ENCODE peak calls at places on chromosomes 2 and 18, in five cellular contexts. S is psoas muscle, G is AG04450, Q is cardiac muscle cell, B is K562. U is an unnamed sample. For H3K9me3, the result is how much of the 10 kb centered on the place peaks cover.

GRCh38 chr2:176832086-176832485 is 380.5 kb upstream of the HNRNPA3 start:
- DNase-seq in S (no peak), G (no peak), Q (no peak), B (no peak), U (no peak)

GRCh38 chr2:123532126-123532525 is 493.0 kb upstream of the CNTNAP5 start:
- DNase-seq in S (no peak), G (no peak), Q (no peak), B (no peak), U (no peak)

GRCh38 chr2:33443272-33443829 is 33.1 kb upstream of the RASGRP3 start:
- DNase-seq in S (no peak), G (no peak), Q (peak), B (no peak), U (no peak)

GRCh38 chr18:22377769-22378168 is 39.9 kb downstream of the CTAGE1 start:
- DNase-seq in S (no peak), G (no peak), Q (no peak), B (no peak), U (no peak)

GRCh38 chr2:160303076-160303475 is 103.0 kb upstream of the ITGB6 start:
- DNase-seq in S (no peak), G (no peak), Q (no peak), B (no peak), U (no peak)

GRCh38 chr2:70340921-70341765 is 39.3 kb upstream of the FAM136A start:
- DNase-seq in S (no peak), G (no peak), Q (peak), B (peak), U (peak)

GRCh38 chr2:52884971-52885370 is 882.6 kb upstream of the CHAC2 start:
- DNase-seq in S (no peak), G (no peak), Q (no peak), B (no peak), U (no peak)

GRCh38 chr2:45849491-45850283 is 198.2 kb downstream of the PRKCE start:
- DNase-seq in S (no peak), G (no peak), Q (peak), B (no peak), U (no peak)

GRCh38 chr18:48159816-48160215 is 229.4 kb upstream of the SMAD2 start:
- DNase-seq in S (no peak), G (no peak), Q (no peak), B (no peak), U (no peak)

GRCh38 chr2:181848356-181848876 is 43.1 kb upstream of the ITPRID2 start:
- DNase-seq in S (no peak), G (no peak), Q (no peak), B (no peak), U (no peak)

GRCh38 chr2:217990389-217990788 is 12.4 kb downstream of the TNS1 start:
- DNase-seq in S (no peak), G (no peak), Q (no peak), B (no peak), U (no peak)

DNA sequence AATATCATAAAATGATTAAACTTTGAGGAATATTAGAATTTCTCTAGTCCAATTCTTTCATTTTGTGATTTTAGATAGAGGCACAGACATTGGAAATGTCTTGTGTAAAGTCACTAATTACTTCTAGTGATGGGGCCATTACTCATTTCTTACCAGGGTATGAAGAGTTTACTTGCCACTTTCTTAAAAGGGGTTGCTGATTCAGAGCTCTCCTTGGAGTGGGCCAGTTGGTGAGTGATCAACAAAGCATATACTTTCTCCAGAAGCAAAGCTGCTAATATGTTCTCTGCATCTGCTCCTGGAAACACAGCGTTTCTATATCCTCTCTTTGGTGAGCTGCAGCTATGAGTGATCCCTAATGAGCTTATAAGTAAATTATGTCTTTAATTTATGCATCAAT is 408.9 kb upstream of the LRATD1 start:
- DNase-seq in S (no peak), G (no peak), Q (no peak), B (no peak), U (no peak)
- H3K9me3 ChIP-seq in S (under half), G (under half), Q (under half), B (under half), U (under half)

DNA sequence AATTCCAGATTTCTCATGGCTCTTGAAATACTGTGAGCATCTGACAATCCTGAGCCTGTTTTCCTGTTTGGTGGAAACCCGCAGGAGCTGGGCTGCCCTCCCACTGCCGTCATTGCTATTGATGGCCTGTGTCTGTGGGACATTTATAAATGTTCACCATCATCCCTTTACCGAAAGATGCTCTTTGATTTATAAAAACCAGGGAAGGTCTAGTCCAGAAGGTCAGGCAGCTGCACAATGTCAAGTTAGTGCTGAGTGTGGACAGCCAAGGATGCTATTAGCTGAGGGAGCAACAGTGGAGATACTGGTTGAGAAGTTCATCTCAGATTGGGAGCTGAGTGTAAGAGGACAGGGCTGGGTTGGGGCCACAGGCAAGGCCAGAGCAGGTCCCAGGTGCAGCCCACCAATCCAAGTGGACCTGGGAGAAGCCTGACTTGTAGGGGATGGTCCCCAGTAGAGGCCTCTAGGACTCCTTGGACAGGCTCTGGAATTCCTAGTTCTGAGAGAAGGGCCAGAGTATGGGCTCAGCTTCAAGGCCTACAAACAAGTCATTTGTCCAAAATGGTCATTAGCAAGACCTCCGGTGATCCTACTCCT is 55.1 kb downstream of the COPS8 start:
- DNase-seq in S (no peak), G (no peak), Q (no peak), B (no peak), U (no peak)
- H3K27ac ChIP-seq in S (no peak), G (peak), Q (no peak), B (no peak), U (no peak)

DNA sequence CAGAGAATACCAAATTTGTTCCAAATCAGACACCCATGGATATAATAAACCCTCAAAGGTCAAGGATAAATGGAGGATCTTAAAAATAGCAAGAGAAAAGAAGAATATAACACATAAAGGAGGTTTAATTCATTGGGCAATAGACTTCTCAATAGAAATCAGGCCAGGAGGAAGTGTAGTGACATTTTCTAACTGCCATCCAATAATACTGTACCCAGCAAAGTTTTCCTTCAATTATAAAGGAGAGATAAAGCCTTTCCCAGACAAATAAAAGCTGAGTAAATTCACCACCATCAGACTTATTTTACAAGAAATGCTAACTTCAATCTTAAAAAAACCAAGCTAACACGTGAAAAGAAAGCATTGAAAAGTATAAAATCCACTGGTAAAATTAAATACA is 121.6 kb downstream of the MSTN start:
- DNase-seq in S (no peak), G (no peak), Q (no peak), B (no peak), U (no peak)
- H3K9me3 ChIP-seq in S (under half), G (under half), Q (under half), B (under half), U (under half)

GRCh38 chr2:152062130-152063091 is 36.4 kb downstream of the CACNB4 start:
- DNase-seq in S (peak), G (peak), Q (peak), B (no peak), U (peak)
- H3K27ac ChIP-seq in S (peak), G (no peak), Q (no peak), B (no peak), U (no peak)

GRCh38 chr2:209498574-209498973 is 74.7 kb downstream of the MAP2 start:
- DNase-seq in S (no peak), G (no peak), Q (no peak), B (no peak), U (no peak)
- H3K9me3 ChIP-seq in S (under half), G (under half), Q (under half), B (under half), U (under half)